ENCODE peak calls at places on chromosomes 13 and 19, in six cellular contexts. F, P, J, N, W and H are unnamed samples.

GRCh38 chr19:32880607-32881006 is 11.0 kb upstream of the SLC7A9 start:
- DNase-seq in N (no peak), W (peak), P (no peak), J (no peak), F (no peak), H (no peak)

GRCh38 chr13:35699181-35699580 is 222.7 kb upstream of the MAB21L1 start:
- DNase-seq in J (no peak), P (no peak), F (no peak), W (no peak), N (no peak), H (peak)

GRCh38 chr19:45994456-45994988 is 745 bp upstream of the CCDC61 start:
- DNase-seq in J (no peak), F (no peak), W (no peak), P (no peak), N (no peak), H (no peak)

GRCh38 chr19:5032101-5032967 is 63.4 kb downstream of the KDM4B start:
- DNase-seq in N (no peak), W (no peak), P (no peak), J (no peak), F (no peak), H (no peak)

GRCh38 chr19:41218615-41219507 is at the start of gene AXL:
- DNase-seq in P (peak), W (peak), N (no peak), J (peak), F (peak), H (peak)

GRCh38 chr19:48997972-48998371 is 4.3 kb downstream of the RUVBL2 start:
- DNase-seq in P (peak), J (peak), N (no peak), W (peak), F (no peak), H (no peak)

GRCh38 chr13:33441015-33441414 is 155.5 kb upstream of the STARD13 start:
- DNase-seq in P (peak), W (no peak), F (no peak), J (no peak), N (no peak), H (no peak)

GRCh38 chr13:99868767-99869166 is 102.8 kb downstream of the ZIC5 start:
- DNase-seq in W (no peak), F (no peak), J (no peak), N (no peak), P (no peak), H (no peak)

GRCh38 chr13:42532561-42533335 is 41.2 kb upstream of the TNFSF11 start:
- DNase-seq in P (no peak), N (no peak), F (no peak), J (no peak), W (no peak), H (no peak)

GRCh38 chr13:75359266-75359665 is 122.7 kb downstream of the TBC1D4 start:
- DNase-seq in N (no peak), F (no peak), J (no peak), W (no peak), P (no peak), H (peak)

GRCh38 chr13:91950803-91951202 is 552.4 kb downstream of the GPC5 start:
- DNase-seq in F (no peak), N (no peak), P (no peak), J (no peak), W (no peak), H (no peak)

GRCh38 chr19:43525836-43526771 is 897 bp downstream of the ETHE1 start:
- DNase-seq in W (peak), P (peak), N (no peak), J (peak), F (peak), H (no peak)

GRCh38 chr13:94674609-94675348 is 37.6 kb downstream of the SOX21 start:
- DNase-seq in W (peak), J (no peak), N (peak), F (no peak), P (peak), H (peak)

GRCh38 chr13:49357694-49358093 is 86.2 kb downstream of the CAB39L start:
- DNase-seq in N (no peak), J (no peak), W (no peak), P (no peak), F (no peak), H (peak)

GRCh38 chr19:35267818-35268545 is 780 bp upstream of the USF2 start:
- DNase-seq in N (no peak), W (peak), J (peak), F (peak), P (peak), H (peak)

GRCh38 chr19:16435999-16436650 is 35.6 kb downstream of the EPS15L1 start:
- DNase-seq in N (no peak), J (no peak), P (no peak), W (no peak), F (no peak), H (peak)

GRCh38 chr19:15210323-15210774 is 9.6 kb upstream of the NOTCH3 start:
- DNase-seq in W (no peak), P (no peak), F (no peak), J (peak), N (no peak), H (peak)

GRCh38 chr19:18460313-18460712 is 22.4 kb upstream of the ISYNA1 start:
- DNase-seq in N (no peak), W (no peak), P (no peak), J (no peak), F (no peak), H (peak)

GRCh38 chr13:66180806-66181205 is 1049.3 kb downstream of the PCDH9 start:
- DNase-seq in N (no peak), P (no peak), W (no peak), J (no peak), F (no peak), H (no peak)

GRCh38 chr19:55179570-55180484 is at the start of gene SYT5:
- DNase-seq in N (no peak), F (peak), P (peak), J (no peak), W (peak), H (no peak)

GRCh38 chr13:53073711-53074110 is 45.1 kb downstream of the OLFM4 start:
- DNase-seq in P (no peak), F (no peak), N (no peak), J (no peak), W (no peak), H (no peak)

GRCh38 chr13:43269037-43269476 is 245.7 kb downstream of the DNAJC15 start:
- DNase-seq in J (no peak), F (no peak), N (peak), W (no peak), P (no peak), H (peak)

GRCh38 chr19:13983213-13983889 is 22.8 kb downstream of the RFX1 start:
- DNase-seq in J (no peak), F (no peak), W (no peak), N (no peak), P (no peak), H (no peak)

GRCh38 chr19:7734220-7735203 is 2.6 kb upstream of the CLEC4G start:
- DNase-seq in P (no peak), J (no peak), F (no peak), W (no peak), N (no peak), H (no peak)

GRCh38 chr13:27372896-27373295 is 51.5 kb upstream of the GTF3A start:
- DNase-seq in P (no peak), J (peak), N (no peak), F (peak), W (no peak), H (no peak)

GRCh38 chr13:49536144-49536873 is 40.6 kb downstream of the PHF11 start:
- DNase-seq in J (no peak), P (no peak), F (no peak), W (no peak), N (no peak), H (no peak)

GRCh38 chr19:38634757-38635482 is 12.5 kb upstream of the ACTN4 start:
- DNase-seq in W (peak), P (peak), N (no peak), F (peak), J (peak), H (no peak)

GRCh38 chr13:23609414-23610186 is 39.4 kb downstream of the TNFRSF19 start:
- DNase-seq in J (no peak), P (no peak), F (no peak), N (no peak), W (no peak), H (peak)

GRCh38 chr19:45952341-45952690 is 21.3 kb downstream of the NOVA2 start:
- DNase-seq in P (no peak), N (no peak), F (no peak), W (no peak), J (no peak), H (no peak)

DNA sequence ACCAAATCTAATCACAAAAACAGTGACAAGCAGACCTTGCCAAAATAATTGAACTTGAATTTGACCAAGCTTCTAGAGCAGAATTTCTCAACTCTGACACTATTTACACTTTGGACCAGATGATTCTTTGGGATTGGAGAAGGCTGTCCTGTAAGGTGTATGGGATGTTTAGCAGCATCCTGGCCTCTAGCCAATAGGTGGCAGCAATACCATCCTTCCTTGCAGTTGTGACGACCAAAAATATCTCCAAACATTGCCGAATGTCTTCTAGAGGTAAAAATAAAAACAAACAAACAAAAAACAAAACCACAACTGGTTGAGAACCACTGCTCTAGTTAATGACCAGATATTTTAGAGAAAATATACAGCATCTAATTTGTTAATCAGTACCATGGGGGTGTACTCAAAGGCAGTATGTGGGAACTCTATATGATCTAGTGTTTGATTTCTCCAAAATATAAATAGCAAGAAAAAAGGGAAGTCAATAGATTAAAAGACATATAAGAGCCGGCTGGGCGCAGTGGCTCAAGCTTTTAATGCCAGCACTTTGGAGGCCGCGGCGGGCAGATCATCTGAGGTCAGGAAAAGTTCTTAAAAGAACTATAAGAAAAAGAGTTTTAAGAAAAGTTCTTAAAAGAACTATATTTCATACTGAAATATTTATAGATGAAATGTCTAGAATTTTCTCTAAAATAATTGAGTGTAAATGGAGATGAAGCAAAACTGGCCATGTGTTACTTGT is 60.9 kb upstream of the ZNF527 start:
- DNase-seq in J (no peak), N (no peak), W (no peak), P (peak), F (no peak), H (no peak)
- TF ChIP-seq CTCF in J (no peak), N (peak), W (peak), P (peak), F (no peak), H (no peak)

GRCh38 chr19:3520166-3521103 is 14.3 kb downstream of the FZR1 start:
- DNase-seq in P (peak), W (no peak), J (no peak), N (no peak), F (peak), H (no peak)
- TF ChIP-seq CTCF in P (peak), W (peak), J (no peak), N (no peak), F (no peak), H (no peak)

DNA sequence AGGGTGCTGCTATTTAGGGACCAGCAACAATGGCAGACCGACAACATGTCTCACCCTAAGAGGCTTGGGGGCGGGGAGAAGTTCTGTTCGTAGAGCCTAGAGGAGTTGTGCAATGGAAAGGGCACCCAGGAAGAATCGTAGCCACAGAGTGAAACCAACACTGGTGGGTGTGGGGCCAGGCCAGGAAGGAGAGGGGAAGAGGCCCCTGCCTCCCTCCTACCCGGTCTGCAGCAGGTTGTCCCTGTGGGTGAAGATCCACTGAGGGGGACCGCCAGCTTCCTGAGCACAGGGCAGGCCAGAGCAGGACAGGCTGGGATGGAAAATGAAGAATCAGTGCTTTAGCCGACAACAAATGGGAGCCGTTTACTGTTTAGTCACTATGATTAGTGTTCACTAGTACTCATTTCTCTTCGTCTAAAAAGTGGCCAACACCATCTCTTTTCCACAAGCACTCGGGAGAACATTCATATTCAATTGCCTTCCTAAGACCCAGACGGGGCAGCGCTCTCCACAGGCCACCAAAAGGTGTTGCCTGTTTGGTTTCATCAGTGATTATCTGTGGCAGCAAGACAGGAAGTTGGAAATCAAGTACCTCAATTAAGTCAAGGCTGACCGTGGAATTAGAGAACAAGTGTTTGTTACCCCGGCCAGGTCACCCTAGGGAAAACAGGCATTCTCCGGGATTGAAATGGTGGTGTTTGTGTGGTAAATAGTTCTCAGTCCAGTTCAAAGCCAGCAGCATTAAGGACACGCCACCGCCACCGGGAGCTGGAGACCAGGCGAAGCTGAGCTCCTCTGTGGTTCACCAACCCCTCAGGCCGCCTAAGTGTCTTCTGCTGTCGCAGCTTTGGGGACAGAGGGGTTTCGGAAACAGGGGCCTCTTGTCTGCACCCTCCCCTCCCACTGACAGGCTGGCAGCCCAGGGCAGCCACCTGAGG is 1.0 kb upstream of the ATP11A start:
- DNase-seq in N (no peak), J (peak), F (no peak), P (peak), W (peak), H (no peak)
- TF ChIP-seq CTCF in N (no peak), J (no peak), F (no peak), P (peak), W (no peak), H (no peak)

GRCh38 chr13:74015137-74015536 is 119.1 kb downstream of the KLF12 start:
- DNase-seq in N (no peak), P (no peak), F (no peak), W (no peak), J (no peak), H (no peak)
- TF ChIP-seq CTCF in N (no peak), P (peak), F (no peak), W (no peak), J (no peak), H (peak)